ENCODE peak calls at places on chromosomes 13 and 19, in ten cellular contexts. T is omental fat pad; F is MV-4-11; I is HCEC 1CT; D is HFF-Myc; E is CD8-positive, alpha-beta T cell; Y is activated T-cell treated with anti-CD3 and anti-CD28 coated beads for 24 hours; W is fibroblast of lung; R is Right ventricle myocardium inferior; Q is T-helper 9 cell. O is an unnamed sample.

GRCh38 chr13:28043224-28043623 is 54.7 kb upstream of the URAD start:
- DNase-seq in W (no peak), I (no peak), Y (no peak), D (no peak), Q (no peak), E (no peak), R (no peak), T (no peak), F (peak), O (no peak)

GRCh38 chr19:10752237-10752912 is 34.5 kb downstream of the DNM2 start:
- DNase-seq in F (no peak), T (no peak), D (no peak), I (no peak), Y (no peak), W (no peak), E (no peak), Q (no peak), R (no peak), O (no peak)

GRCh38 chr13:46593403-46593802 is 40.4 kb downstream of the LRCH1 start:
- DNase-seq in W (no peak), F (no peak), D (no peak), T (no peak), Q (peak), R (no peak), I (no peak), Y (peak), E (peak), O (no peak)

GRCh38 chr19:39168258-39169142 is 28.3 kb upstream of the NCCRP1 start:
- DNase-seq in I (no peak), T (no peak), E (no peak), W (no peak), Y (no peak), D (no peak), R (peak), Q (no peak), F (no peak), O (no peak)

GRCh38 chr13:42110410-42111155 is 62.1 kb downstream of the DGKH start:
- DNase-seq in F (peak), Y (peak), Q (peak), T (no peak), D (peak), R (no peak), I (peak), W (peak), E (peak), O (peak)

GRCh38 chr13:93066187-93066586 is 160.4 kb upstream of the GPC6 start:
- DNase-seq in Q (no peak), D (no peak), E (no peak), T (no peak), Y (no peak), I (peak), W (peak), R (no peak), F (no peak), O (no peak)

GRCh38 chr13:113151745-113152707 is 6.4 kb upstream of the PROZ start:
- DNase-seq in F (no peak), W (peak), Y (no peak), E (peak), D (no peak), R (peak), T (no peak), Q (no peak), I (peak), O (no peak)

GRCh38 chr13:60959427-60959826 is 456.2 kb downstream of the PCDH20 start:
- DNase-seq in F (no peak), R (no peak), D (no peak), I (no peak), T (no peak), E (no peak), Q (no peak), Y (no peak), W (no peak), O (no peak)

GRCh38 chr13:91185294-91185863 is 162.1 kb upstream of the MIR17HG start:
- DNase-seq in W (peak), R (no peak), T (no peak), D (no peak), Q (no peak), E (no peak), Y (no peak), F (no peak), I (no peak), O (no peak)

GRCh38 chr19:54470991-54471782 is 1.9 kb downstream of the CDC42EP5 start:
- DNase-seq in I (no peak), T (no peak), E (no peak), D (no peak), Y (no peak), R (peak), Q (no peak), W (no peak), F (no peak), O (no peak)

GRCh38 chr19:13428352-13428751 is 77.9 kb downstream of the CACNA1A start:
- DNase-seq in Q (no peak), T (no peak), F (no peak), D (peak), Y (no peak), E (peak), R (no peak), I (peak), W (peak), O (no peak)

O was measured in NCI-H1436.